ENCODE peak calls at places on chromosomes 6 and 20, in ten cellular contexts. F is CD8-positive, alpha-beta T cell; M is uterus; D is right cardiac atrium; G is Peyer's patch; B is H1; H is psoas muscle; C is CD8-positive, alpha-beta memory T cell; K is cardiac muscle cell; Y is left ventricle myocardium inferior. J is an unnamed sample.

GRCh38 chr6:133062077-133062476 is 179.1 kb upstream of the EYA4 start:
- DNase-seq in B (no peak), C (no peak), K (no peak), D (no peak), F (no peak), Y (no peak), H (no peak), M (no peak), G (no peak), J (no peak)

GRCh38 chr6:105072799-105073199 is 107.0 kb downstream of the POPDC3 start:
- DNase-seq in K (no peak), B (no peak), Y (no peak), D (no peak), C (no peak), M (no peak), F (no peak), H (no peak), G (no peak), J (no peak)

GRCh38 chr20:62364911-62365736 is 2.0 kb downstream of the LAMA5 start:
- DNase-seq in B (peak; percentile 45), C (no peak), K (no peak), G (no peak), D (peak; percentile 85), Y (peak; percentile 73), F (no peak), M (no peak), H (peak; percentile 73), J (peak; percentile 87)

GRCh38 chr6:43746613-43747101 is 23.4 kb upstream of the VEGFA start:
- DNase-seq in Y (no peak), C (no peak), B (peak; percentile 42), F (no peak), K (no peak), D (peak; percentile 75), G (no peak), H (peak; percentile 43), M (no peak), J (no peak)

GRCh38 chr20:38671186-38671585 is 53.1 kb upstream of the SLC32A1 start:
- DNase-seq in Y (no peak), C (no peak), D (peak; percentile 13), M (no peak), B (no peak), F (no peak), G (no peak), H (no peak), K (peak; percentile 54), J (no peak)

GRCh38 chr6:156974897-156975296 is 197.7 kb downstream of the ARID1B start:
- DNase-seq in Y (no peak), G (no peak), F (no peak), D (no peak), B (no peak), C (no peak), M (no peak), H (no peak), K (no peak), J (no peak)

GRCh38 chr6:26501482-26501986 is 1.4 kb downstream of the BTN1A1 start:
- DNase-seq in D (peak; percentile 69), H (peak; percentile 23), C (peak; percentile 51), Y (peak; percentile 27), K (peak; percentile 29), M (no peak), G (peak; percentile 42), F (no peak), B (peak; percentile 72), J (peak; percentile 23)

GRCh38 chr6:142821164-142821716 is 123.7 kb downstream of the HIVEP2 start:
- DNase-seq in G (no peak), B (no peak), D (no peak), C (no peak), K (no peak), M (no peak), Y (no peak), F (no peak), H (no peak), J (no peak)

GRCh38 chr6:44285552-44286284 is 15.5 kb downstream of the TMEM151B start:
- DNase-seq in B (peak; percentile 65), Y (no peak), K (peak; percentile 65), C (peak; percentile 26), M (no peak), G (no peak), F (no peak), H (no peak), D (no peak), J (no peak)

GRCh38 chr6:143700684-143701342 is 23.0 kb downstream of the PHACTR2 start:
- DNase-seq in H (no peak), B (no peak), C (no peak), G (no peak), F (no peak), M (no peak), D (no peak), K (no peak), Y (no peak), J (no peak)

DNA sequence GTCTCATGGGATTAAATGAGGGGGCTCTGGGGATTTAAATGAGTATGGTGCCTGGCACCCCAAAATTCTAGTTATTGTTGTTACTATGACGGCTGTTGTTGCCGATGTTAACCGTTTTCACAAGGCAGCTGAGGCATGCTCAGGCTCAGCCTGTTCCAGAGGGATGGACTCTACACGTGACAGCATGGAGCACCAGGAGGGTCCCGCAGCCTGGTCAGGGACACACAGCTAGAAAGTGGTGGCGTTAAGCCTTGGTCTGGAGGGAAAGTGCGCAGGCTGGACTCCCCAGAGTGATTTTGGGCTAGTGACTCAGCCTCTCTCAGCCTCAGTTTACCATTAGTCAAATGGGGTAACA is 7.0 kb downstream of the FAM110A start:
- DNase-seq in M (no peak), G (no peak), K (no peak), D (no peak), H (no peak), Y (no peak), F (no peak), B (no peak), C (no peak), J (no peak)
- H3K4me1 ChIP-seq in M (no peaks in the 10 kb centered on the region), G (peaks cover 47% of the 10 kb centered on the region), K (peaks cover 32% of the 10 kb centered on the region), D (peaks cover 4% of the 10 kb centered on the region), H (peaks cover 25% of the 10 kb centered on the region), Y (peaks cover 44% of the 10 kb centered on the region), F (peaks cover 31% of the 10 kb centered on the region), B (peaks cover 3% of the 10 kb centered on the region), C (peaks cover 49% of the 10 kb centered on the region), J (peaks cover 37% of the 10 kb centered on the region)

GRCh38 chr6:108837236-108837971 is 10.8 kb upstream of the ARMC2 start:
- DNase-seq in M (no peak), Y (no peak), F (no peak), C (no peak), K (no peak), B (no peak), G (no peak), H (no peak), D (no peak), J (no peak)
- H3K4me1 ChIP-seq in M (no peaks in the 10 kb centered on the region), Y (peaks cover 9% of the 10 kb centered on the region), F (peaks cover 14% of the 10 kb centered on the region), C (peaks cover 12% of the 10 kb centered on the region), K (no peaks in the 10 kb centered on the region), B (peaks cover 3% of the 10 kb centered on the region), G (no peaks in the 10 kb centered on the region), H (no peaks in the 10 kb centered on the region), D (no peaks in the 10 kb centered on the region), J (peaks cover 12% of the 10 kb centered on the region)

GRCh38 chr6:168088161-168089106 is 9.4 kb upstream of the FRMD1 start:
- DNase-seq in H (peak; percentile 14), F (no peak), G (no peak), M (peak; percentile 45), D (peak; percentile 54), C (peak; percentile 28), Y (peak; percentile 33), K (peak; percentile 81), B (no peak), J (peak; percentile 35)

GRCh38 chr6:168086616-168087015 is 7.6 kb upstream of the FRMD1 start:
- DNase-seq in B (no peak), D (peak; percentile 20), H (peak; percentile 4), C (no peak), F (no peak), K (no peak), G (no peak), M (no peak), Y (no peak), J (no peak)

GRCh38 chr6:168086066-168086465 is 7.1 kb upstream of the FRMD1 start:
- DNase-seq in B (no peak), K (no peak), G (no peak), F (no peak), Y (no peak), C (no peak), D (peak; percentile 19), H (peak; percentile 3), M (no peak), J (peak; percentile 55)

GRCh38 chr6:168089186-168090063 is 10.4 kb upstream of the FRMD1 start:
- DNase-seq in H (peak; percentile 15), F (no peak), D (peak; percentile 42), G (no peak), C (peak; percentile 33), K (no peak), Y (no peak), M (no peak), B (no peak), J (peak; percentile 57)

DNA sequence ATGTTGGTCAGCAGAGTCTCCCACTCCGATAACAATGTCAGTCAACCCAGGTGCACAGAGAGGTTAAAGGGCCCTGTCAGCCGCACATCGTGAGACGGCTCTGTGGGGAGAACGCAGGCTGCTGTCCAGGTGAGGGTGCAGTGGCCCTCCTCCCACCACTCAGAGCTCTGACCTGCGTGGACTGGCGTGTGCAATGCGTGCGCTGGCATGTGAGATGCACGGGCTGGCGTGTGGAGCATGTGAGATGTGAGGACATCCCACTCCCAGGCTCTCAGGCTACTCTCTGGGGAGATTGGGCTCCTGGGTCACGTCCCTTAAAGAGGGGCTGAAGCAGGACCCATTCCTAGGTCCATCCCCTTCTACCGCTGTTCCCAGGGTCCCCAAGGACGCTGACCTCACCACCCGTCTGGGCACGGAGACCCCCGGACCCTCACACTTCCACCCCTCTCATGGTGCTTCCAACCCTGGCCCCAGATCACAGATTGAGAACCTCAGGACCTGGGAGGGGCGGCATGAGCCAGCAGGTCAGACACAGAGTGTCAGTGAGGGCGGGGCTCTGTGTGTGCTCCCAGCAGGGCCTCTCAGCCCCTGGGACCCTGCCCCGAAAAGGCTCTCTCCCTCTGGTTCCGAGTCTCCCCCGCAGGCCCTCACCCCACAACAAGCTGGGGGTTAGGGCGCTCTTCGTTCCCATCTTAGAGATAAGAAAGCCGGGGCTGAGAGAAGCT is 8.6 kb upstream of the FRMD1 start:
- DNase-seq in Y (no peak), C (peak; percentile 10), D (peak; percentile 46), F (no peak), M (no peak), G (no peak), B (no peak), H (peak; percentile 10), K (no peak), J (peak; percentile 71)
- H3K4me1 ChIP-seq in Y (peaks cover 18% of the 10 kb centered on the region), C (no peaks in the 10 kb centered on the region), D (no peaks in the 10 kb centered on the region), F (no peaks in the 10 kb centered on the region), M (no peaks in the 10 kb centered on the region), G (peaks cover 17% of the 10 kb centered on the region), B (no peaks in the 10 kb centered on the region), H (no peaks in the 10 kb centered on the region), K (peaks cover 18% of the 10 kb centered on the region), J (no peaks in the 10 kb centered on the region)

DNA sequence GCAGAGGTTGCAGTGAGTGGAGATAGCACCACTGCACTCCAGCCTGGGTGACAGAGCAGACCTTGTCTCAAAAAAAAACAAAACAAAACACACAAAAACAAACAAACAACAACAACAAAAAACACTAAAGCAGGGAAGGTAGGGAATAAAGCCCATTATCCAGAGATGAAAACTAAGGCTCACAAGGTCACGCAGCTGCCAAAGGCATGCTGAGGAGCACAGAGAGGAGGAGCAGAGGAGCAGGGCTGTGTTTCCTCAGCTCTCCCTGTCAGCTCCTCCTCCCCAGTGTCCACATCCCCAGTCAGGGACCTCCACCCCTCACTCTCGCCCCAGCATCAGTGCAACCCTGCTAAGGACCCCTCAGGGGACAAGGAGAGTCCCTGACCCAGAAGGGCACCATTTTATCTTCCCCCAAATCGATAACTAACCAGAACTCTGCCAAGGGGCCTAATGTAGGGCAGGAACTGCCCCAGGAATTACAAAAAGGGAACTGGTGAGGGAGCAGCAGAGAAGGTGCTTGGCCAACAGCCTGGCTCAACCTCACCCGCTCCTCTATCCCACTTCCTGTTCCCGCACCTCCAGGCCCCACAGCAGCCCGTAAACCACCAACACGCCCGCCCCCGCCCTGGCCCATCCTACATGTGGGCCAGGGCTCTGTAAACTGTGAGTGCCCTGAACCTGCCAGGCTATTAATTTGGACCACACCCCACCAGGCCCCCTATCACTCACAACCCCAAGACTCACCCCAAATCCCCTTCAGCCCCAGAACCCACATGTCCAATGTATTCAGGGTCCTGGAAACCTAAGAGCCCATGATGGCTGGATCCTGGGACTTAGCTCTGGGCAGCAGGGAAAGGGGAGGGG is 9.0 kb downstream of the TEAD3 start:
- DNase-seq in B (peak; percentile 53), D (no peak), H (no peak), C (peak; percentile 43), G (no peak), Y (peak; percentile 16), M (peak; percentile 63), K (no peak), F (no peak), J (peak; percentile 76)
- H3K4me1 ChIP-seq in B (peaks cover 28% of the 10 kb centered on the region), D (peaks cover 11% of the 10 kb centered on the region), H (peaks cover 36% of the 10 kb centered on the region), C (no peaks in the 10 kb centered on the region), G (peaks cover 65% of the 10 kb centered on the region), Y (peaks cover 80% of the 10 kb centered on the region), M (peaks cover 11% of the 10 kb centered on the region), K (peaks cover 62% of the 10 kb centered on the region), F (no peaks in the 10 kb centered on the region), J (peaks cover 70% of the 10 kb centered on the region)

J was measured in upper lobe of left lung.